ENCODE peak calls at places on chromosome 7, in seven cellular contexts. T is left ventricle myocardium inferior; B is activated CD8-positive, alpha-beta memory T cell treated with anti-CD3 and anti-CD28 coated beads, Interleukin-2, amount 10 ng/mL, durations not matched to agents 7 days and 5 days; H is fibroblast of pulmonary artery; Z is stimulated activated naive CD4-positive, alpha-beta T cell; J is NCI-H2029; M is head of caudate nucleus. D is an unnamed sample.
A peak's percentile ranks its signal among the peaks of the same experiment; 100 is the strongest.

GRCh38 chr7:74525140-74525539 is 71.4 kb downstream of the GTF2IRD1 start:
- DNase-seq in M (no peak), H (no peak), T (no peak), J (no peak), B (no peak), Z (no peak), D (no peak)

GRCh38 chr7:120363414-120363813 is 90.4 kb downstream of the KCND2 start:
- DNase-seq in Z (no peak), T (no peak), M (no peak), J (no peak), B (no peak), H (no peak), D (no peak)

GRCh38 chr7:9200666-9201065 is 767.3 kb downstream of the NXPH1 start:
- DNase-seq in M (no peak), T (no peak), H (no peak), Z (no peak), J (no peak), B (no peak), D (no peak)

GRCh38 chr7:72445580-72445979 is 33.4 kb upstream of the CALN1 start:
- DNase-seq in T (no peak), Z (no peak), B (no peak), J (no peak), M (no peak), H (no peak), D (no peak)

GRCh38 chr7:11281953-11282352 is 308.3 kb downstream of the PHF14 start:
- DNase-seq in H (no peak), T (no peak), M (no peak), J (no peak), Z (no peak), B (no peak), D (no peak)

GRCh38 chr7:47782022-47782421 is 166.2 kb downstream of the PKD1L1 start:
- DNase-seq in Z (no peak), M (no peak), T (no peak), B (no peak), H (peak; percentile 46), J (no peak), D (peak; percentile 32)

GRCh38 chr7:50497068-50497642 is 47.0 kb upstream of the FIGNL1 start:
- DNase-seq in H (peak; percentile 86), J (no peak), T (no peak), M (no peak), Z (no peak), B (no peak), D (peak; percentile 91)

GRCh38 chr7:2955177-2955768 is 88.4 kb downstream of the CARD11 start:
- DNase-seq in T (no peak), H (no peak), J (no peak), B (peak; percentile 41), M (no peak), Z (no peak), D (no peak)

GRCh38 chr7:7201583-7202374 is 19.4 kb downstream of the C1GALT1 start:
- DNase-seq in M (no peak), J (no peak), B (peak; percentile 65), T (no peak), Z (peak; percentile 59), H (no peak), D (peak; percentile 37)

GRCh38 chr7:81294897-81295515 is 376.2 kb upstream of the SEMA3C start:
- DNase-seq in J (no peak), M (no peak), B (no peak), Z (no peak), T (no peak), H (no peak), D (no peak)

GRCh38 chr7:141483044-141483443 is 68.2 kb upstream of the AGK start:
- DNase-seq in H (no peak), Z (no peak), M (no peak), T (no peak), B (no peak), J (no peak), D (no peak)

GRCh38 chr7:132239422-132239994 is 336.8 kb downstream of the PLXNA4 start:
- DNase-seq in Z (no peak), T (no peak), B (no peak), J (no peak), M (no peak), H (no peak), D (no peak)

GRCh38 chr7:39248041-39248692 is 270.5 kb downstream of the POU6F2 start:
- DNase-seq in H (no peak), B (no peak), M (no peak), J (no peak), Z (no peak), T (no peak), D (no peak)

GRCh38 chr7:6654842-6655610 is 17.9 kb downstream of the ZNF316 start:
- DNase-seq in M (no peak), T (no peak), B (no peak), H (no peak), J (no peak), Z (no peak), D (no peak)

GRCh38 chr7:133253522-133253882 is 624 bp downstream of the EXOC4 start:
- DNase-seq in T (no peak), J (no peak), Z (no peak), B (peak; percentile 46), M (no peak), H (no peak), D (no peak)

GRCh38 chr7:104983620-104984539 is 30.1 kb upstream of the KMT2E start:
- DNase-seq in T (peak; percentile 91), M (peak; percentile 91), Z (peak; percentile 90), B (peak; percentile 92), J (peak; percentile 74), H (peak; percentile 91), D (peak; percentile 88)

GRCh38 chr7:106022193-106022821 is 59.2 kb downstream of the CDHR3 start:
- DNase-seq in H (no peak), B (peak; percentile 84), M (no peak), Z (peak; percentile 95), T (no peak), J (peak; percentile 23), D (no peak)

GRCh38 chr7:141189231-141189630 is 115.4 kb downstream of the TMEM178B start:
- DNase-seq in M (no peak), B (no peak), H (no peak), J (no peak), T (no peak), Z (no peak), D (no peak)

GRCh38 chr7:80583901-80584300 is 54.5 kb upstream of the CD36 start:
- DNase-seq in B (no peak), J (no peak), Z (no peak), M (no peak), H (peak; percentile 12), T (peak; percentile 38), D (no peak)

GRCh38 chr7:11576340-11576739 is 255.7 kb downstream of the THSD7A start:
- DNase-seq in J (no peak), Z (no peak), B (no peak), T (no peak), M (no peak), H (no peak), D (no peak)

GRCh38 chr7:80935971-80936370 is 17.1 kb upstream of the SEMA3C start:
- DNase-seq in Z (no peak), T (no peak), J (no peak), B (no peak), M (no peak), H (no peak), D (no peak)

GRCh38 chr7:108189733-108190388 is 59.7 kb upstream of the LAMB4 start:
- DNase-seq in B (no peak), T (no peak), H (no peak), J (no peak), M (no peak), Z (no peak), D (no peak)

GRCh38 chr7:155803418-155804376 is 8.6 kb downstream of the SHH start:
- DNase-seq in J (peak; percentile 51), H (no peak), M (no peak), T (no peak), B (no peak), Z (no peak), D (no peak)

GRCh38 chr7:150901160-150902035 is 49.1 kb downstream of the AOC1 start:
- DNase-seq in B (no peak), H (no peak), T (peak; percentile 34), M (peak; percentile 64), Z (no peak), J (no peak), D (no peak)

GRCh38 chr7:113825832-113826231 is 93.0 kb downstream of the PPP1R3A start:
- DNase-seq in B (no peak), J (no peak), Z (no peak), T (no peak), H (no peak), M (no peak), D (no peak)

GRCh38 chr7:24411226-24411625 is 127.2 kb downstream of the NPY start:
- DNase-seq in T (no peak), J (no peak), H (no peak), M (no peak), Z (no peak), B (no peak), D (no peak)

GRCh38 chr7:114209968-114210367 is 204.6 kb upstream of the FOXP2 start:
- DNase-seq in M (no peak), T (no peak), Z (no peak), H (peak; percentile 1), J (no peak), B (no peak), D (no peak)

GRCh38 chr7:113128028-113128427 is 9.7 kb upstream of the SMIM30 start:
- DNase-seq in M (no peak), J (no peak), Z (no peak), H (no peak), B (no peak), T (no peak), D (peak; percentile 69)

D was measured in NCI-H226.